ENCODE peak calls at places on chromosomes 13 and 19, in four cellular contexts. T, U, L and F are unnamed samples.

GRCh38 chr13:48564046-48564445 is 31.2 kb upstream of the RCBTB2 start:
- DNase-seq in U (no peak), T (no peak), L (no peak), F (no peak)

GRCh38 chr19:47228168-47228936 is 2.6 kb downstream of the BBC3 start:
- DNase-seq in L (no peak), U (no peak), T (no peak), F (no peak)

GRCh38 chr13:102873653-102874052 is 27.8 kb downstream of the ERCC5 start:
- DNase-seq in T (no peak), U (no peak), L (no peak), F (no peak)

GRCh38 chr19:41872775-41873647 is 4.1 kb upstream of the CD79A start:
- DNase-seq in U (no peak), T (peak), L (no peak), F (peak)

GRCh38 chr13:79295906-79296564 is 110.0 kb downstream of the RBM26 start:
- DNase-seq in U (no peak), T (no peak), L (no peak), F (no peak)

GRCh38 chr19:40791349-40791748 is 7.6 kb upstream of the EGLN2 start:
- DNase-seq in T (no peak), U (no peak), L (no peak), F (no peak)

GRCh38 chr13:69935043-69935442 is 172.6 kb upstream of the ATXN8OS start:
- DNase-seq in T (no peak), L (no peak), U (no peak), F (no peak)

GRCh38 chr13:33383724-33384577 is 98.4 kb upstream of the STARD13 start:
- DNase-seq in U (no peak), T (no peak), L (no peak), F (no peak)

GRCh38 chr19:45630463-45630862 is 8.7 kb downstream of the EML2 start:
- DNase-seq in L (peak), U (no peak), T (no peak), F (no peak)

GRCh38 chr13:100827489-100828000 is 152.9 kb upstream of the TMTC4 start:
- DNase-seq in U (no peak), T (no peak), L (no peak), F (no peak)

GRCh38 chr19:49823472-49823871 is 5.4 kb downstream of the MED25 start:
- DNase-seq in L (no peak), U (no peak), T (peak), F (no peak)

GRCh38 chr19:54436031-54436523 is 12.9 kb upstream of the LENG8 start:
- DNase-seq in L (no peak), U (no peak), T (no peak), F (peak)

GRCh38 chr13:108006619-108007018 is 208.7 kb downstream of the LIG4 start:
- DNase-seq in L (no peak), U (no peak), T (no peak), F (no peak)

GRCh38 chr13:45441633-45442032 is 23.1 kb upstream of the COG3 start:
- DNase-seq in U (no peak), T (no peak), L (no peak), F (no peak)

GRCh38 chr19:44848036-44848804 is 2.1 kb downstream of the NECTIN2 start:
- DNase-seq in L (no peak), U (no peak), T (no peak), F (no peak)

GRCh38 chr19:7869453-7869909 is 4.7 kb downstream of the PRR36 start:
- DNase-seq in U (no peak), T (no peak), L (no peak), F (no peak)

GRCh38 chr19:2051771-2052704 is 994 bp upstream of the MKNK2 start:
- DNase-seq in U (no peak), T (no peak), L (no peak), F (peak)

GRCh38 chr19:34853369-34853768 is 73.3 kb upstream of the ZNF30 start:
- DNase-seq in L (no peak), T (no peak), U (no peak), F (no peak)

GRCh38 chr19:29771708-29772415 is 39.9 kb upstream of the CCNE1 start:
- DNase-seq in T (peak), L (peak), U (peak), F (no peak)

GRCh38 chr19:32407004-32407992 is 1.7 kb downstream of the DPY19L3 start:
- DNase-seq in T (no peak), L (peak), U (peak), F (peak)

GRCh38 chr19:5352229-5352763 is 11.7 kb upstream of the PTPRS start:
- DNase-seq in U (no peak), L (no peak), T (no peak), F (no peak)

GRCh38 chr13:88937381-88937780 is 1266.2 kb downstream of the SLITRK5 start:
- DNase-seq in U (no peak), L (no peak), T (peak), F (no peak)

GRCh38 chr13:50699874-50700663 is 143.4 kb downstream of the DLEU7 start:
- DNase-seq in L (no peak), U (no peak), T (peak), F (no peak)

GRCh38 chr19:40341601-40342482 is 6.4 kb downstream of the C19orf47 start:
- DNase-seq in L (no peak), T (no peak), U (no peak), F (no peak)

GRCh38 chr13:93529961-93530360 is 303.4 kb downstream of the GPC6 start:
- DNase-seq in T (peak), U (no peak), L (peak), F (no peak)